ENCODE peak calls at places on chromosomes 6 and 20, in four cellular contexts. Y is ovary, C is right atrium auricular region, I is stomach. N is an unnamed sample. For H3K4me1, the result is how much of the 10 kb centered on the place peaks cover.

GRCh38 chr20:19212524-19213502 is at the start of gene SLC24A3:
- DNase-seq in I (peak), C (no peak), Y (peak), N (peak)

GRCh38 chr6:138289739-138290138 is 71.4 kb upstream of the PBOV1 start:
- DNase-seq in Y (no peak), I (peak), C (no peak), N (no peak)

GRCh38 chr6:17484201-17484606 is 90.8 kb downstream of the CAP2 start:
- DNase-seq in I (no peak), Y (no peak), C (no peak), N (no peak)

GRCh38 chr6:6333498-6333897 is 13.0 kb upstream of the F13A1 start:
- DNase-seq in Y (no peak), C (no peak), I (no peak), N (no peak)

GRCh38 chr6:75991941-75992340 is 80.5 kb downstream of the IMPG1 start:
- DNase-seq in Y (no peak), C (no peak), I (no peak), N (no peak)

GRCh38 chr20:62178316-62179161 is 4.3 kb upstream of the MTG2 start:
- DNase-seq in I (peak), C (no peak), Y (no peak), N (no peak)

GRCh38 chr20:25065044-25065624 is 7.2 kb upstream of the ACSS1 start:
- DNase-seq in Y (no peak), I (peak), C (no peak), N (no peak)

GRCh38 chr20:59824711-59825562 is 108.5 kb downstream of the SYCP2 start:
- DNase-seq in Y (no peak), I (no peak), C (peak), N (no peak)

GRCh38 chr6:148064406-148065134 is 278.1 kb upstream of the SASH1 start:
- DNase-seq in Y (no peak), I (no peak), C (no peak), N (no peak)

GRCh38 chr6:142302427-142303190 is 802 bp downstream of the ADGRG6 start:
- DNase-seq in C (no peak), I (no peak), Y (no peak), N (no peak)

DNA sequence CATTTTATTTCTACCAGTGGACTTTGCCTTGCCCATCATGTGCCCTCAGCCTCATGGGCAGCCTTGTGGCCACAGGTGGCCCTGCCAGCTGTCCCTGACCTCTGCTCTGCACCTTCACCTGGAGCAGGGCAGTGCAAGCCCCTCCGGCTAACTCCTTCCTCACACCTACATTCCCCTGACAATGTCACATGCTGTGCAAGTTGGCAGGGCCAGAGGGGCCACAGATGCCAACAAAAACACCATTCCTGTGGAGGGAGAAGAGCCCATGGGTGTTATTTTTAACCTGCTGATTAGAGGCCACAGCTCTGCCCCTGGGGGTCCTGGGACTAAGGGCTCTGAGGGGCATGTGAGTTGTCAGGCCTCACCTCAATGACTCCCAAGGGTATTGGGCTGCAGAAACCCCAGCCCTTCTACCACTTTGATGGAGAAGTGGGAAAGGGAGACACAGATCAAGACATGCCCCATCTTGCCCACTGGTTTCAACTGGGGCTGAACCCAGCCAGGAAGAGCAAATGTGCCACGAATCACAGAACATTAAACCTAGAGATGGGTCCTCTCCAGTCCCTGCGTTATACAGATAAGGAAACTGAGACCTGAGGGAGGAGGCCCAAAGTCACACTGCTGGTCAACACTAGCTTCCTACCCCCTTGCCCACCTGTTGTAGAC is 65.0 kb downstream of the MRPL14 start:
- DNase-seq in C (no peak), I (no peak), Y (no peak), N (peak)
- H3K4me1 ChIP-seq in C (half or more), I (under half), Y (under half), N (half or more)

DNA sequence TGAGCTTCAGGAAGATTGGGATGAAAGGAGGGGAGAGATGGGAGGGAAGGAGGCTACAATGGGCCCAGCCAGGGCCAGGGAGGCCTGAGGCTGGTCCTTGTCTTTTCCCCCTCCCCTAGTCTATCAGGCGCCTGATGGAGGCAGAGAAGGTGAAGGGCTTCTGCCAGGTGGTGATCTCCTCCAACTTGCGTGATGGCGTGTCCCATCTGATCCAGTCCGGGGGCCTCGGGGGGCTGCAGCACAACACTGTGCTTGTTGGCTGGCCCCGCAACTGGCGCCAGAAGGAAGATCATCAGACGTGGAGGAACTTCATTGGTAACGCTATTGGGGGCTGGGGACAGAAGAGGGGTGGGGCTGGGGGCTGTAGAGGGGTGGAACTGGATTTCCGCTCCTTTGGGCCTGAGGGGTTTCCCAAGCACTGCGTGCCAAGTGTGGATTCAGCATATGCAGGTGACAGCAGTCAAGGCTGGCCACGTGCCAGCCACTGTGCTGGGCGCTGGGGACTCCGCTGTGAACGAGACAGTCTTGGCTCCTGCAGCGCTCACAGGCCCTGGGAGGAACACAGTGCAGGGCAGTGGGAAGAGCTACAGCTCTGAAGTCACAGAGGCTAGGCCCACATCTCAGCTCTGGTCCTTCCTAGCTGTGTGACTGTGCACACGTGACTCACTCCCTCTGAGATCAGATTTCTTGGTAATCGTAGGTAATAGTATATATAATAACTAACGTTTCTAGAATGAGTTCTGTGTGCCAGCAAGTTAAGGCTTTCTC is 22.7 kb downstream of the SLC12A5 start:
- DNase-seq in I (no peak), C (no peak), Y (no peak), N (no peak)
- H3K4me1 ChIP-seq in I (under half), C (under half), Y (under half), N (under half)

DNA sequence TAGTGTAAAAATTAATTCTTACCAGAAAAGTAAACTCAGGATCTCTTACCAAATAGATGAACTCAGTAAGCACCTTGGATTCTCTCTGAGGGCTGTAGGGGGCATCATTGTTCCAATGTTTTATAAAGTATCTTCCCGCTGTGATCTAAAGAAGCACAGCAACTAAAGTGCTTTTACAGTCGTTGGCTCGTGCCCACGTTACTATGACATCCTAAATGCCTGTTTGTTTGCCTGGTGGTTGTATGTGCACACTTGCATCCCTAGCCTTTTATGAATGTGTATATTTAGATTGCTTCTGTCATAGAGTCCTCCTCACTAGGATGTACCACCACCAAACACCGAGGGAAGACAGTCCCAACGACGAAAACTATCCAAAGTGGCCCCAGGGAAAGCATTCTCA is 34.5 kb downstream of the SLX4IP start:
- DNase-seq in C (peak), Y (no peak), I (no peak), N (no peak)
- H3K4me1 ChIP-seq in C (under half), Y (under half), I (under half), N (under half)

GRCh38 chr6:7554533-7555275 is 13.2 kb downstream of the DSP start:
- DNase-seq in Y (no peak), I (no peak), C (no peak), N (no peak)
- H3K4me1 ChIP-seq in Y (under half), I (under half), C (under half), N (half or more)